ENCODE peak calls at places on chromosomes 16 and 17, in nine cellular contexts. E is tibial artery; Y is bronchial epithelial cell; Z is activated effector memory CD4-positive, alpha-beta T cell treated with anti-CD3 and anti-CD28 coated beads, Interleukin-2, amount 50 U/mL, for 16 hours; I is cardiac fibroblast; U is T-cell; V is fibroblast of mammary gland; R is myocyte; D is Caki2. H is an unnamed sample.

GRCh38 chr16:86727131-86727530 is 148.8 kb downstream of the FOXL1 start:
- DNase-seq in E (no peak), Y (no peak), Z (no peak), I (no peak), U (no peak), V (no peak), R (peak), D (no peak), H (no peak)

GRCh38 chr17:50265690-50266306 is 8.5 kb upstream of the TMEM92 start:
- DNase-seq in E (no peak), Y (no peak), Z (peak), I (peak), U (no peak), V (peak), R (no peak), D (no peak), H (no peak)

GRCh38 chr17:78828470-78829185 is 12.0 kb downstream of the USP36 start:
- DNase-seq in E (no peak), Y (peak), Z (no peak), I (peak), U (no peak), V (peak), R (peak), D (peak), H (peak)

GRCh38 chr17:28537219-28537610 is 15.2 kb downstream of the UNC119 start:
- DNase-seq in E (no peak), Y (no peak), Z (no peak), I (no peak), U (no peak), V (no peak), R (no peak), D (no peak), H (no peak)

GRCh38 chr17:80722656-80723055 is 178.0 kb downstream of the RPTOR start:
- DNase-seq in E (no peak), Y (no peak), Z (no peak), I (no peak), U (no peak), V (no peak), R (peak), D (no peak), H (no peak)

GRCh38 chr17:43951750-43952149 is 2.0 kb downstream of the PYY start:
- DNase-seq in E (no peak), Y (no peak), Z (no peak), I (no peak), U (no peak), V (no peak), R (no peak), D (no peak), H (no peak)

GRCh38 chr17:60060474-60060873 is 18.2 kb downstream of the HEATR6 start:
- DNase-seq in E (no peak), Y (no peak), Z (no peak), I (no peak), U (no peak), V (peak), R (no peak), D (no peak), H (no peak)

GRCh38 chr16:48117217-48118105 is 38.3 kb downstream of the ABCC12 start:
- DNase-seq in E (no peak), Y (peak), Z (peak), I (peak), U (peak), V (peak), R (peak), D (no peak), H (no peak)

GRCh38 chr16:47634126-47634525 is 173.0 kb downstream of the PHKB start:
- DNase-seq in E (no peak), Y (peak), Z (no peak), I (no peak), U (no peak), V (no peak), R (no peak), D (no peak), H (no peak)

GRCh38 chr17:37247825-37248224 is 128.0 kb upstream of the C17orf78 start:
- DNase-seq in E (no peak), Y (no peak), Z (no peak), I (no peak), U (no peak), V (no peak), R (no peak), D (no peak), H (no peak)

GRCh38 chr17:73770115-73770848 is 126.0 kb upstream of the SDK2 start:
- DNase-seq in E (peak), Y (peak), Z (no peak), I (peak), U (no peak), V (peak), R (peak), D (peak), H (peak)

GRCh38 chr17:36778458-36778857 is 158.8 kb upstream of the LHX1 start:
- DNase-seq in E (no peak), Y (no peak), Z (no peak), I (no peak), U (no peak), V (no peak), R (no peak), D (peak), H (peak)

GRCh38 chr16:79589495-79590134 is 10.9 kb downstream of the MAF start:
- DNase-seq in E (no peak), Y (no peak), Z (no peak), I (no peak), U (no peak), V (no peak), R (no peak), D (no peak), H (no peak)